ENCODE peak calls at places on chromosome 7, in nine cellular contexts. M, L, B, Q, R, U, X, Y and S are unnamed samples.

GRCh38 chr7:151012921-151013347 is 11.4 kb downstream of the ATG9B start:
- DNase-seq in M (no peak), L (peak), B (peak), Q (peak), R (peak), U (peak), X (no peak), Y (no peak), S (no peak)

GRCh38 chr7:41027428-41028115 is 675.3 kb downstream of the INHBA start:
- DNase-seq in M (no peak), L (peak), B (peak), Q (peak), R (peak), U (no peak), X (no peak), Y (no peak), S (no peak)

GRCh38 chr7:157274991-157275427 is 61.8 kb upstream of the DNAJB6 start:
- DNase-seq in M (no peak), L (no peak), B (no peak), Q (no peak), R (no peak), U (no peak), X (no peak), Y (no peak), S (no peak)

GRCh38 chr7:98643232-98643985 is 26.3 kb downstream of the NPTX2 start:
- DNase-seq in M (no peak), L (no peak), B (no peak), Q (no peak), R (no peak), U (no peak), X (no peak), Y (no peak), S (no peak)

GRCh38 chr7:2201686-2202360 is 30.9 kb downstream of the MAD1L1 start:
- DNase-seq in M (no peak), L (no peak), B (no peak), Q (no peak), R (no peak), U (no peak), X (peak), Y (no peak), S (no peak)

GRCh38 chr7:99741438-99741795 is 6.4 kb upstream of the CYP3A7 start:
- DNase-seq in M (no peak), L (no peak), B (no peak), Q (no peak), R (no peak), U (no peak), X (no peak), Y (no peak), S (no peak)

GRCh38 chr7:427506-428103 is 92.0 kb downstream of the PDGFA start:
- DNase-seq in M (no peak), L (no peak), B (no peak), Q (no peak), R (no peak), U (no peak), X (no peak), Y (no peak), S (no peak)

GRCh38 chr7:55533050-55533728 is 39.1 kb downstream of the VOPP1 start:
- DNase-seq in M (no peak), L (peak), B (no peak), Q (peak), R (peak), U (peak), X (no peak), Y (peak), S (peak)

GRCh38 chr7:26495569-26495968 is 203.9 kb downstream of the SNX10 start:
- DNase-seq in M (no peak), L (no peak), B (no peak), Q (no peak), R (no peak), U (no peak), X (no peak), Y (no peak), S (no peak)

GRCh38 chr7:2478387-2478760 is 2.2 kb upstream of the GRIFIN start:
- DNase-seq in M (no peak), L (no peak), B (no peak), Q (peak), R (peak), U (no peak), X (no peak), Y (no peak), S (no peak)

GRCh38 chr7:144027070-144027469 is 21.7 kb upstream of the OR2A5 start:
- DNase-seq in M (no peak), L (peak), B (peak), Q (peak), R (peak), U (peak), X (no peak), Y (no peak), S (no peak)

GRCh38 chr7:47191876-47192291 is 390.0 kb downstream of the TNS3 start:
- DNase-seq in M (no peak), L (no peak), B (no peak), Q (no peak), R (no peak), U (no peak), X (no peak), Y (no peak), S (no peak)

GRCh38 chr7:140196361-140197217 is 19.8 kb upstream of the KDM7A start:
- DNase-seq in M (no peak), L (no peak), B (no peak), Q (no peak), R (peak), U (no peak), X (no peak), Y (no peak), S (no peak)

GRCh38 chr7:4103352-4104091 is 578.6 kb upstream of the FOXK1 start:
- DNase-seq in M (no peak), L (no peak), B (peak), Q (peak), R (no peak), U (no peak), X (no peak), Y (no peak), S (no peak)

GRCh38 chr7:140005754-140006503 is 56.8 kb downstream of the PARP12 start:
- DNase-seq in M (no peak), L (no peak), B (peak), Q (peak), R (peak), U (no peak), X (no peak), Y (no peak), S (no peak)

GRCh38 chr7:98110249-98111022 is 3.8 kb downstream of the LMTK2 start:
- DNase-seq in M (no peak), L (peak), B (peak), Q (no peak), R (no peak), U (peak), X (no peak), Y (no peak), S (no peak)

GRCh38 chr7:31517103-31517502 is 3.2 kb downstream of the ITPRID1 start:
- DNase-seq in M (no peak), L (no peak), B (no peak), Q (no peak), R (no peak), U (no peak), X (no peak), Y (no peak), S (no peak)

GRCh38 chr7:106038289-106038688 is 73.8 kb downstream of the SYPL1 start:
- DNase-seq in M (no peak), L (no peak), B (no peak), Q (no peak), R (no peak), U (no peak), X (no peak), Y (no peak), S (no peak)

GRCh38 chr7:140458191-140458590 is 21.1 kb downstream of the MKRN1 start:
- DNase-seq in M (no peak), L (no peak), B (no peak), Q (no peak), R (no peak), U (peak), X (no peak), Y (no peak), S (no peak)

GRCh38 chr7:2927592-2927991 is 83.5 kb upstream of the GNA12 start:
- DNase-seq in M (no peak), L (no peak), B (no peak), Q (no peak), R (no peak), U (no peak), X (peak), Y (no peak), S (no peak)

GRCh38 chr7:128450913-128451312 is 4.8 kb upstream of the HILPDA start:
- DNase-seq in M (no peak), L (no peak), B (no peak), Q (no peak), R (no peak), U (no peak), X (no peak), Y (no peak), S (no peak)

GRCh38 chr7:85114342-85114741 is 72.5 kb downstream of the SEMA3D start:
- DNase-seq in M (no peak), L (no peak), B (peak), Q (no peak), R (no peak), U (no peak), X (no peak), Y (no peak), S (no peak)

GRCh38 chr7:121488251-121488650 is 92.1 kb upstream of the FAM3C start:
- DNase-seq in M (no peak), L (peak), B (no peak), Q (no peak), R (no peak), U (no peak), X (no peak), Y (no peak), S (no peak)

GRCh38 chr7:148262721-148263229 is 327.8 kb upstream of the C7orf33 start:
- DNase-seq in M (peak), L (peak), B (peak), Q (peak), R (peak), U (peak), X (peak), Y (peak), S (peak)

GRCh38 chr7:113768256-113768847 is 150.5 kb downstream of the PPP1R3A start:
- DNase-seq in M (no peak), L (no peak), B (no peak), Q (no peak), R (no peak), U (no peak), X (no peak), Y (no peak), S (no peak)

GRCh38 chr7:107622429-107622828 is 38.2 kb upstream of the SLC26A4 start:
- DNase-seq in M (no peak), L (peak), B (no peak), Q (peak), R (peak), U (no peak), X (no peak), Y (no peak), S (no peak)

GRCh38 chr7:142375710-142376313 is 118.0 kb upstream of the PRSS58 start:
- DNase-seq in M (no peak), L (peak), B (peak), Q (peak), R (peak), U (no peak), X (no peak), Y (no peak), S (no peak)

GRCh38 chr7:55573526-55573925 is 1.2 kb upstream of the VOPP1 start:
- DNase-seq in M (no peak), L (no peak), B (no peak), Q (peak), R (peak), U (no peak), X (no peak), Y (no peak), S (no peak)

GRCh38 chr7:42753917-42754363 is 157.9 kb downstream of the C7orf25 start:
- DNase-seq in M (no peak), L (no peak), B (no peak), Q (no peak), R (no peak), U (no peak), X (no peak), Y (no peak), S (no peak)

GRCh38 chr7:1679326-1679965 is 9.4 kb downstream of the ELFN1 start:
- DNase-seq in M (no peak), L (no peak), B (no peak), Q (no peak), R (no peak), U (no peak), X (no peak), Y (no peak), S (no peak)

GRCh38 chr7:108071551-108071950 is 58.6 kb downstream of the LAMB4 start:
- DNase-seq in M (no peak), L (no peak), B (no peak), Q (no peak), R (no peak), U (peak), X (no peak), Y (no peak), S (no peak)

GRCh38 chr7:15839415-15840100 is 153.1 kb upstream of the MEOX2 start:
- DNase-seq in M (no peak), L (peak), B (peak), Q (no peak), R (peak), U (no peak), X (no peak), Y (no peak), S (no peak)

GRCh38 chr7:35249537-35249907 is 4.4 kb downstream of the TBX20 start:
- DNase-seq in M (no peak), L (no peak), B (peak), Q (no peak), R (no peak), U (no peak), X (no peak), Y (no peak), S (no peak)

GRCh38 chr7:79714081-79714480 is 260.6 kb upstream of the MAGI2 start:
- DNase-seq in M (no peak), L (no peak), B (no peak), Q (no peak), R (no peak), U (no peak), X (no peak), Y (no peak), S (no peak)

GRCh38 chr7:151304856-151305255 is 36.8 kb upstream of the NUB1 start:
- DNase-seq in M (no peak), L (no peak), B (peak), Q (peak), R (no peak), U (no peak), X (no peak), Y (no peak), S (no peak)

GRCh38 chr7:135194494-135195095 is 16.7 kb downstream of the WDR91 start:
- DNase-seq in M (no peak), L (no peak), B (no peak), Q (peak), R (no peak), U (no peak), X (no peak), Y (no peak), S (no peak)

GRCh38 chr7:16646427-16647081 is 573 bp downstream of the BZW2 start:
- DNase-seq in M (peak), L (peak), B (peak), Q (peak), R (no peak), U (peak), X (no peak), Y (no peak), S (peak)

GRCh38 chr7:16978358-16979244 is 96.8 kb upstream of the AGR3 start:
- DNase-seq in M (no peak), L (peak), B (peak), Q (peak), R (peak), U (no peak), X (no peak), Y (no peak), S (no peak)